ENCODE peak calls at places on chromosomes 3 and 15, in nine cellular contexts. One of them, this sample, is unnamed.
A peak's percentile ranks its signal among the peaks of the same experiment; 100 is the strongest.

GRCh38 chr3:196868297-196868661 is 559 bp downstream of the SENP5 start:
- DNase-seq in MM.1S: peak; percentile 33
- DNase-seq in astrocyte of the spinal cord: no peak
- DNase-seq in A549: no peak
- DNase-seq in thoracic aorta: no peak
- DNase-seq in colonic mucosa: peak; percentile 28
- DNase-seq in fibroblast of lung: peak; percentile 5
- DNase-seq in AG10803: peak; percentile 9
- DNase-seq in heart left ventricle: no peak
- DNase-seq in this sample: peak; percentile 12

GRCh38 chr3:35505181-35505580 is 134.1 kb upstream of the ARPP21 start:
- DNase-seq in MM.1S: no peak
- DNase-seq in astrocyte of the spinal cord: no peak
- DNase-seq in A549: no peak
- DNase-seq in thoracic aorta: no peak
- DNase-seq in colonic mucosa: no peak
- DNase-seq in fibroblast of lung: no peak
- DNase-seq in AG10803: no peak
- DNase-seq in heart left ventricle: no peak
- DNase-seq in this sample: no peak

GRCh38 chr15:32867313-32867626 is 149.5 kb downstream of the GREM1 start:
- DNase-seq in MM.1S: no peak
- DNase-seq in astrocyte of the spinal cord: peak; percentile 86
- DNase-seq in A549: peak; percentile 93
- DNase-seq in thoracic aorta: no peak
- DNase-seq in colonic mucosa: no peak
- DNase-seq in fibroblast of lung: peak; percentile 95
- DNase-seq in AG10803: peak; percentile 90
- DNase-seq in heart left ventricle: no peak
- DNase-seq in this sample: peak; percentile 77

GRCh38 chr3:32143849-32144757 is 37.7 kb downstream of the GPD1L start:
- DNase-seq in MM.1S: peak; percentile 61
- DNase-seq in astrocyte of the spinal cord: peak; percentile 91
- DNase-seq in A549: peak; percentile 83
- DNase-seq in thoracic aorta: peak; percentile 7
- DNase-seq in colonic mucosa: peak; percentile 76
- DNase-seq in fibroblast of lung: peak; percentile 96
- DNase-seq in AG10803: peak; percentile 92
- DNase-seq in heart left ventricle: peak; percentile 45
- DNase-seq in this sample: peak; percentile 94

GRCh38 chr3:149609595-149609994 is 48.2 kb downstream of the WWTR1 start:
- DNase-seq in MM.1S: peak; percentile 65
- DNase-seq in astrocyte of the spinal cord: no peak
- DNase-seq in A549: no peak
- DNase-seq in thoracic aorta: no peak
- DNase-seq in colonic mucosa: no peak
- DNase-seq in fibroblast of lung: no peak
- DNase-seq in AG10803: no peak
- DNase-seq in heart left ventricle: no peak
- DNase-seq in this sample: no peak

GRCh38 chr3:52563984-52564383 is 27.6 kb downstream of the UQCC5 start:
- DNase-seq in MM.1S: no peak
- DNase-seq in astrocyte of the spinal cord: no peak
- DNase-seq in A549: no peak
- DNase-seq in thoracic aorta: no peak
- DNase-seq in colonic mucosa: no peak
- DNase-seq in fibroblast of lung: no peak
- DNase-seq in AG10803: no peak
- DNase-seq in heart left ventricle: no peak
- DNase-seq in this sample: no peak

GRCh38 chr3:114394551-114394950 is 100.7 kb downstream of the TIGIT start:
- DNase-seq in MM.1S: no peak
- DNase-seq in astrocyte of the spinal cord: no peak
- DNase-seq in A549: no peak
- DNase-seq in thoracic aorta: no peak
- DNase-seq in colonic mucosa: no peak
- DNase-seq in fibroblast of lung: no peak
- DNase-seq in AG10803: no peak
- DNase-seq in heart left ventricle: no peak
- DNase-seq in this sample: no peak

GRCh38 chr3:127265581-127265981 is 22.3 kb downstream of the PRR20G start:
- DNase-seq in MM.1S: no peak
- DNase-seq in astrocyte of the spinal cord: no peak
- DNase-seq in A549: no peak
- DNase-seq in thoracic aorta: no peak
- DNase-seq in colonic mucosa: no peak
- DNase-seq in fibroblast of lung: no peak
- DNase-seq in AG10803: no peak
- DNase-seq in heart left ventricle: no peak
- DNase-seq in this sample: no peak

GRCh38 chr3:61118830-61119229 is 132.4 kb downstream of the FHIT start:
- DNase-seq in MM.1S: no peak
- DNase-seq in astrocyte of the spinal cord: no peak
- DNase-seq in A549: no peak
- DNase-seq in thoracic aorta: no peak
- DNase-seq in colonic mucosa: no peak
- DNase-seq in fibroblast of lung: no peak
- DNase-seq in AG10803: no peak
- DNase-seq in heart left ventricle: no peak
- DNase-seq in this sample: no peak

GRCh38 chr15:49831206-49831965 is 210.5 kb downstream of the DTWD1 start:
- DNase-seq in MM.1S: no peak
- DNase-seq in astrocyte of the spinal cord: peak; percentile 91
- DNase-seq in A549: peak; percentile 73
- DNase-seq in thoracic aorta: no peak
- DNase-seq in colonic mucosa: no peak
- DNase-seq in fibroblast of lung: peak; percentile 51
- DNase-seq in AG10803: peak; percentile 99
- DNase-seq in heart left ventricle: peak; percentile 38
- DNase-seq in this sample: peak; percentile 90

DNA sequence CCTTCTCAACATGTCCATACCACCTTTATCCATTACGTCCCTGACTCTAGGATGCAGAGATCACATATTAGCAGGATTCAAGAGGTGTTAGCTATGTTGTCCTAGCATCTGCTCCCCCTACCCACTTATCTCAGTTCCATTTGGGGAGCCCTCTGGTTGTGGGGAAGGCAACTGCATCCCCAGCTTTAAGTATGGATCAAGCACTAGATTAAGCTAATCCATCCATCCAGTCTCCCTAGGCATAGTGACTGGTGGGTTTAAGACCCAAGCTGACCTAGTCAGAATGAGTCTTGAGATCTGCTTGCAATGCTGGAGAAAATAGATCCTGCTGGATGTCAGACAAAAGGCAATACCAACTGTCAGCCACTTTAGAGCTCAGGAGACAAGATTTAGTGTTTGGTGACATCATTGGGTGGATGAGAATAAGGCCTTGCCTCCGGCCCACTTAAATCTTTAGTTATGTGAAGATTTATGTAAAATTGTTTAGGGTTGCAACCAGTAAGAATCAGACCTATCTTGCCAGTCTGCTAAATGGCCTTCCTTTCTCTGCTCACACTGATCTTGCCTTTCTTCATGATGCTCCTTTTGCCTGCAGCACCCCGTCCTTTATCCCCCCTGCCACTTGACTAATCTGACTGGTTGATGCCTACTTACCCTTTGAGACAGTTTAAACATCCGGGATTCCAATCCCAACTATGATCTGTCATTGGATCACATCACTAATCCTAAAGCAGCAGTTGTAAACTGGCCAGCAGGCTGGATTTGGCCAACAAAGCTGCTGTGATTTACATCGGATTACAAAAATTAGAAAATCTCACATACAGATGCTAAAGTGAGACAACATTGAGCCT is 2.1 kb upstream of the ISY1 start:
- DNase-seq in MM.1S: no peak
- DNase-seq in astrocyte of the spinal cord: no peak
- DNase-seq in A549: peak; percentile 17
- DNase-seq in thoracic aorta: no peak
- DNase-seq in colonic mucosa: no peak
- DNase-seq in fibroblast of lung: peak; percentile 16
- DNase-seq in AG10803: no peak
- DNase-seq in heart left ventricle: no peak
- DNase-seq in this sample: no peak
- H3K4me3 ChIP-seq in MM.1S: peak overlapping the region; percentile 78
- H3K4me3 ChIP-seq in astrocyte of the spinal cord: no peak overlapping the region
- H3K4me3 ChIP-seq in A549: no peak overlapping the region
- H3K4me3 ChIP-seq in thoracic aorta: no peak overlapping the region
- H3K4me3 ChIP-seq in colonic mucosa: no peak overlapping the region
- H3K4me3 ChIP-seq in fibroblast of lung: no peak overlapping the region
- H3K4me3 ChIP-seq in AG10803: no peak overlapping the region
- H3K4me3 ChIP-seq in heart left ventricle: no peak overlapping the region
- H3K4me3 ChIP-seq in this sample: no peak overlapping the region

GRCh38 chr3:188584958-188585689 is 431.2 kb downstream of the LPP start:
- DNase-seq in MM.1S: no peak
- DNase-seq in astrocyte of the spinal cord: peak; percentile 49
- DNase-seq in A549: no peak
- DNase-seq in thoracic aorta: no peak
- DNase-seq in colonic mucosa: no peak
- DNase-seq in fibroblast of lung: peak; percentile 36
- DNase-seq in AG10803: no peak
- DNase-seq in heart left ventricle: no peak
- DNase-seq in this sample: peak; percentile 30
- TF ChIP-seq CTCF in MM.1S: no peak
- TF ChIP-seq CTCF in astrocyte of the spinal cord: peak; percentile 9
- TF ChIP-seq CTCF in A549: no peak
- TF ChIP-seq CTCF in thoracic aorta: no peak
- TF ChIP-seq CTCF in colonic mucosa: no peak
- TF ChIP-seq CTCF in fibroblast of lung: no peak
- TF ChIP-seq CTCF in AG10803: no peak
- TF ChIP-seq CTCF in heart left ventricle: no peak
- TF ChIP-seq CTCF in this sample: no peak

DNA sequence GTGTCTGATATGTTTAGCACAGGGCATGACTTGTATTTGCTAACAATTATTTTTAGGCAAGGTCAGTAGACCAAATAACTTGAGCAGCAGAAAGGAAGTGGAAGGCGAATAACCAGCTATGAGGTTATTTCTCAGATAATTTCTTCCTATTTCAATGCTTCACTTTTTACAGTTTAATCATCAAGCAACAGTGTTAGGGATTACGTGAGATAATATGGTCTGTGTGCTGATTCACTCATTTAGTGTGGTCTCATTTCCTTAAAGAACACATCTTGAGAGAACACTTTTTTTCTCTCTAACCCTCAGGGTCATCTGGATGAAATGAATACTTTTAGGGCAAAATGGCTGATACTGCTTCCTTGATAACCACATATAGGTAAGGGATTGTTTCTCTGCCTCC is 126.0 kb upstream of the CCNL1 start:
- DNase-seq in MM.1S: no peak
- DNase-seq in astrocyte of the spinal cord: no peak
- DNase-seq in A549: no peak
- DNase-seq in thoracic aorta: no peak
- DNase-seq in colonic mucosa: no peak
- DNase-seq in fibroblast of lung: no peak
- DNase-seq in AG10803: no peak
- DNase-seq in heart left ventricle: no peak
- DNase-seq in this sample: no peak
- H3K4me3 ChIP-seq in MM.1S: no peak overlapping the region
- H3K4me3 ChIP-seq in astrocyte of the spinal cord: no peak overlapping the region
- H3K4me3 ChIP-seq in A549: no peak overlapping the region
- H3K4me3 ChIP-seq in thoracic aorta: no peak overlapping the region
- H3K4me3 ChIP-seq in colonic mucosa: no peak overlapping the region
- H3K4me3 ChIP-seq in fibroblast of lung: no peak overlapping the region
- H3K4me3 ChIP-seq in AG10803: no peak overlapping the region
- H3K4me3 ChIP-seq in heart left ventricle: no peak overlapping the region
- H3K4me3 ChIP-seq in this sample: no peak overlapping the region

DNA sequence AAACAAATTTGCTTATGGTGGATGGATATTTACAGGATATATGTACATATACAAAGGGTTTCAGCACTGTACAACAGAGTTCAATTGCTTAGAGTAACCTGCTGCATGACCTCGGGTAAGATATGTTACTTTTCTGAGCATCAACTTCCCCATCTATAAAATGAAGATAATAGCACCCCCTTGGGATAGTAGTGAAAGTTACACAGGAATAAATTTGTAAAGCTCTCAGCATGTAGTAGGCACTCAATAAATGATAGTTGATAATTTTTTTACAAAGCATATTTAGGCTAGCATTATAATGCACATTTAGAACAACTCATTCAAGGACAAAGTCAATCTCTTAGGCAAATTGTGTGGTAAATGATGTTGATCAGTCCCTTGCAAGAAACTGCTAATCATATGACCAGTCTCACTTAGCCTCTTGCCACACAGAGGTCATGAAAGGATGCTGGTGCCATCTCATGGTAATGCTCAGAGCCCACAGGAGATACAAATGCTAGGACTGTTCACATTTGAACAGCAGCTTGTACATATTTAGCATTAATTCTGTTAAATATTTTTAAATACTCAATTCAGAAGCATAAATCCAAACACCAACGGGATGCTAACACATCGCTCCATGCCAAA is 123.9 kb downstream of the MAGI1 start:
- DNase-seq in MM.1S: peak; percentile 9
- DNase-seq in astrocyte of the spinal cord: no peak
- DNase-seq in A549: no peak
- DNase-seq in thoracic aorta: no peak
- DNase-seq in colonic mucosa: no peak
- DNase-seq in fibroblast of lung: peak; percentile 7
- DNase-seq in AG10803: no peak
- DNase-seq in heart left ventricle: no peak
- DNase-seq in this sample: no peak
- TF ChIP-seq CTCF in MM.1S: no peak
- TF ChIP-seq CTCF in astrocyte of the spinal cord: peak; percentile 10
- TF ChIP-seq CTCF in A549: peak; percentile 21
- TF ChIP-seq CTCF in thoracic aorta: no peak
- TF ChIP-seq CTCF in colonic mucosa: no peak
- TF ChIP-seq CTCF in fibroblast of lung: peak; percentile 7
- TF ChIP-seq CTCF in AG10803: no peak
- TF ChIP-seq CTCF in heart left ventricle: no peak
- TF ChIP-seq CTCF in this sample: peak; percentile 23

GRCh38 chr15:61398310-61398709 is 169.2 kb upstream of the RORA start:
- DNase-seq in MM.1S: no peak
- DNase-seq in astrocyte of the spinal cord: no peak
- DNase-seq in A549: no peak
- DNase-seq in thoracic aorta: no peak
- DNase-seq in colonic mucosa: no peak
- DNase-seq in fibroblast of lung: no peak
- DNase-seq in AG10803: no peak
- DNase-seq in heart left ventricle: no peak
- DNase-seq in this sample: no peak
- H3K4me3 ChIP-seq in MM.1S: no peak overlapping the region
- H3K4me3 ChIP-seq in astrocyte of the spinal cord: no peak overlapping the region
- H3K4me3 ChIP-seq in A549: no peak overlapping the region
- H3K4me3 ChIP-seq in thoracic aorta: no peak overlapping the region
- H3K4me3 ChIP-seq in colonic mucosa: no peak overlapping the region
- H3K4me3 ChIP-seq in fibroblast of lung: no peak overlapping the region
- H3K4me3 ChIP-seq in AG10803: no peak overlapping the region
- H3K4me3 ChIP-seq in heart left ventricle: no peak overlapping the region
- H3K4me3 ChIP-seq in this sample: no peak overlapping the region